ENCODE peak calls at places on chromosome 20, in four cellular contexts. J is colonic mucosa, R is PC-3, M is SK-N-SH. O is an unnamed sample.

GRCh38 chr20:51074062-51074461 is 51.2 kb upstream of the KCNG1 start:
- DNase-seq in J (no peak), R (no peak), M (no peak), O (no peak)

GRCh38 chr20:35004749-35005462 is 49.2 kb downstream of the MYH7B start:
- DNase-seq in M (no peak), R (no peak), J (no peak), O (no peak)

GRCh38 chr20:19784511-19785172 is 26.6 kb downstream of the RIN2 start:
- DNase-seq in M (peak; percentile 69), J (peak; percentile 73), R (peak; percentile 96), O (peak; percentile 80)

GRCh38 chr20:53091789-53092188 is 119.6 kb downstream of the TSHZ2 start:
- DNase-seq in J (no peak), M (no peak), R (no peak), O (no peak)

GRCh38 chr20:43938017-43938655 is 23.5 kb downstream of the TOX2 start:
- DNase-seq in J (no peak), R (no peak), M (no peak), O (no peak)

GRCh38 chr20:42027746-42028268 is 409.6 kb upstream of the CHD6 start:
- DNase-seq in R (no peak), M (peak; percentile 38), J (no peak), O (no peak)

GRCh38 chr20:4061989-4062388 is 46.6 kb upstream of the RNF24 start:
- DNase-seq in M (no peak), J (no peak), R (no peak), O (no peak)

GRCh38 chr20:11186301-11187008 is 512.7 kb upstream of the JAG1 start:
- DNase-seq in J (no peak), M (no peak), R (peak; percentile 13), O (no peak)

GRCh38 chr20:50731055-50731929 is at the start of gene PARD6B:
- DNase-seq in J (peak; percentile 99), M (peak; percentile 100), R (peak; percentile 100), O (peak; percentile 99)

GRCh38 chr20:3396492-3396891 is 11.0 kb downstream of the DNAAF9 start:
- DNase-seq in J (no peak), R (no peak), M (no peak), O (no peak)

GRCh38 chr20:33773412-33774089 is 37.6 kb upstream of the CHMP4B start:
- DNase-seq in J (no peak), M (no peak), R (no peak), O (no peak)

GRCh38 chr20:63977392-63978276 is 1.8 kb downstream of the SAMD10 start:
- DNase-seq in J (no peak), R (peak; percentile 51), M (no peak), O (peak; percentile 72)

GRCh38 chr20:50588034-50588736 is 78.0 kb downstream of the PTPN1 start:
- DNase-seq in R (peak; percentile 86), M (peak; percentile 90), J (peak; percentile 82), O (no peak)

GRCh38 chr20:56735087-56735642 is 106.1 kb downstream of the TFAP2C start:
- DNase-seq in J (no peak), M (no peak), R (no peak), O (no peak)

GRCh38 chr20:51687071-51687470 is 81.1 kb downstream of the ATP9A start:
- DNase-seq in J (no peak), M (no peak), R (peak; percentile 98), O (no peak)

GRCh38 chr20:36467076-36467999 is 74.0 kb upstream of the MYL9 start:
- DNase-seq in M (no peak), R (peak; percentile 56), J (peak; percentile 83), O (no peak)

GRCh38 chr20:41499961-41500725 is 118.0 kb downstream of the CHD6 start:
- DNase-seq in M (no peak), R (no peak), J (no peak), O (no peak)

GRCh38 chr20:51767018-51767866 is 948 bp downstream of the ATP9A start:
- DNase-seq in R (peak; percentile 97), J (peak; percentile 94), M (peak; percentile 90), O (peak; percentile 95)

GRCh38 chr20:6008254-6008653 is 45.6 kb downstream of the LRRN4 start:
- DNase-seq in R (peak; percentile 92), J (peak; percentile 29), M (no peak), O (no peak)

GRCh38 chr20:40945754-40946451 is 82.7 kb upstream of the TOP1 start:
- DNase-seq in R (peak; percentile 68), M (peak; percentile 83), J (peak; percentile 38), O (no peak)

GRCh38 chr20:44866703-44867335 is 18.7 kb upstream of the YWHAB start:
- DNase-seq in J (no peak), M (no peak), R (no peak), O (no peak)

GRCh38 chr20:51037499-51038110 is 14.7 kb upstream of the KCNG1 start:
- DNase-seq in J (no peak), R (no peak), M (no peak), O (no peak)

GRCh38 chr20:44166477-44166876 is 20.5 kb downstream of the JPH2 start:
- DNase-seq in M (no peak), R (peak; percentile 82), J (no peak), O (no peak)

GRCh38 chr20:49276895-49277785 is 717 bp downstream of the ZNFX1 start:
- DNase-seq in M (peak; percentile 63), J (peak; percentile 50), R (peak; percentile 22), O (peak; percentile 86)

GRCh38 chr20:46129955-46130481 is 11.9 kb downstream of the CD40 start:
- DNase-seq in R (no peak), M (no peak), J (no peak), O (peak; percentile 18)

GRCh38 chr20:64105846-64106434 is 1.4 kb downstream of the NPBWR2 start:
- DNase-seq in R (no peak), J (no peak), M (no peak), O (peak; percentile 56)

GRCh38 chr20:57712851-57713504 is 3.2 kb upstream of the PMEPA1 start:
- DNase-seq in R (peak; percentile 50), J (no peak), M (no peak), O (no peak)

GRCh38 chr20:674936-675452 is 608 bp downstream of the SCRT2 start:
- DNase-seq in J (no peak), R (no peak), M (peak; percentile 83), O (no peak)

GRCh38 chr20:676315-676937 is 824 bp upstream of the SCRT2 start:
- DNase-seq in R (no peak), M (peak; percentile 77), J (no peak), O (no peak)

GRCh38 chr20:676967-677366 is 1.4 kb upstream of the SCRT2 start:
- DNase-seq in R (no peak), M (no peak), J (no peak), O (no peak)

GRCh38 chr20:673606-674005 is 2.0 kb downstream of the SCRT2 start:
- DNase-seq in R (no peak), M (peak; percentile 46), J (no peak), O (no peak)

DNA sequence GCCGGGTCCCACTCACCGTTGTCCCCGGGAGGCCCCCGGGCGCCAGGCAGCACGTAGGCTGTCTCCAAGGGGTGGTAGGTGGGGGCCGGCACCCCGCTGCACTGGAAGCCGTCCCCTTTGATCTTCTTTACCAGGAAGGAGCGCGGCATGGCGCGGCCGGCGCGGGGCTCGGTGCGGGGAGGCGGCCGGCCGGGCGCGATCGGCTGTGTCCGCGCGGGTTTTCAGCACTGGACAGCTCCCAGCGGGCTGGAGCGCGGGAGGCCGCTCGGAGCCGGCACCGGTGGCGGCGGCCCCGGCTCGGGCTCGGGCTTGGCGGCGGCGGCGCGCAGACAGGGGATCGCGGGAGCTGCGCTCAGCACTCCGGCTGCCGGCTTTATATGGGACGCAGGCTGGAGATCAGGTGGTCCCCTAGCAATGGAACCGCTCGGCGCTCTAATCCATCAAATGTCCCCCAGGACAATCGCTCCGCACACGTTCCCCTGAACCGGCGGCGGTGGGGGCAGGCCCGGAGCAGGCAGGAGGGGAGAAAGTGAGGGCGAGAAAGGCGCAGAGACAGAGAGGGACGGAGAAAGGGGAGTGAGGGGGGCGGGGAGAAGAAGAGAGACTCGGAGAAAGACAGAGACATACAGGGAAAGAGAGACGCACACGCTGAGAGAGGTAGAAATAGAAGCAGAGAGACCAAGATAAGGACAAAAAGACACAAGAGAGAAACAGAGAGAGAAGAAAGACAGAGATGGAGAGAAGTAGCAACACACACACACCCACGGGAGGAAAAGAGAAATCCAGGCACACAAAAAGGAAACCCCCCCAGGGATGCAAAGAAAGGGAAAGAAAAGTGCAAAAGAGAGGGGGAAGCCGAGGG is at the start of gene SCRT2:
- DNase-seq in R (peak; percentile 83), M (peak; percentile 81), J (peak; percentile 70), O (peak; percentile 88)
- H3K9ac ChIP-seq in R (no peak within 1 kb of the TSS), M (no peak within 1 kb of the TSS), J (no peak within 1 kb of the TSS), O (no peak within 1 kb of the TSS)

GRCh38 chr20:29878281-29878741 is 1379.2 kb upstream of the DEFB115 start:
- DNase-seq in M (peak; percentile 93), R (peak; percentile 19), J (no peak), O (peak; percentile 83)
- H3K4me1 ChIP-seq in M (no peaks in the 10 kb centered on the region), R (no peaks in the 10 kb centered on the region), J (no peaks in the 10 kb centered on the region), O (no peaks in the 10 kb centered on the region)

DNA sequence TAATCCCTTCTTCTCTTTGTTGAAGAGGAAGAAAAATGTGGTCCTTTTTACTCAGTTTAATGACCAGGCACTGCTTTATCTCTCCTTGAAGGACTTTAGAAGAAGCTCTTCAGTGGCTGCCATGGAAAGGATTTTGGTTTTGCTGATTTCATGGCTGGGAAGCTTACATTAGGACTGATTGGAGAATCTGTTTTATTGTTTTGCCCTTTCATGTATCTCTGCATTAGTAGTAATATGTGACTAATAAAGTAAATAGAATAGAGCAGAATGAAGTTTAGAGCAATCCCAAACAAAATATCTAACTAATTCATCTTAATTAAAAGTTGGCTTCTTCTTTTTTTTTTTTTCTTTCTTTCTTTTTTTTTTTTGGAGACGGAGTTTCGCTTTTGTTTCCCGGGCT is 502.9 kb downstream of the HAO1 start:
- DNase-seq in J (no peak), M (no peak), R (peak; percentile 65), O (no peak)
- H3K4me3 ChIP-seq in J (no peak overlapping the region), M (no peak overlapping the region), R (peak overlapping the region; percentile 3), O (no peak overlapping the region)

DNA sequence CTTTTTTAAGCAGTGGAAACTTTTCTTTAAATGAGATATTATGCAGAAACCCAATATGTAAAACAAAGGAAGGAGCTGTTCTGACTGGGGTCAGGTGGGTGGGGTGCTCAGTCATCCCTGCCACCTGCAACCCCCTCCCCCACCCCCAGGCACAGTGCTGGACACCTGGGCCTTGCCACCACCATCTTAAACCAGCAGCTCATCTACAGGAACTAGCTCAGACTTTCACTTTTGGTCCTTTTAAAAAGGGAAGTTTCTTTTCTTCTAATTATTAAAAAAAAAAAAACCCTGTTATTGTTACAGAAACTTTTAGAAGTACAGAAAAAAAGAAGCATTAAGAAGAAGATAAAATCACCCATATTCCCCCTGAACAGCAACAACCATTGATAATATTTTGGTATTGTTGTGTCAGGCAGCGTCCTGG is 37.1 kb downstream of the PPP1R16B start:
- DNase-seq in J (no peak), M (no peak), R (no peak), O (peak; percentile 66)
- H3K9ac ChIP-seq in J (no peak overlapping the region), M (no peak overlapping the region), R (no peak overlapping the region), O (no peak overlapping the region)

GRCh38 chr20:1964061-1964460 is 29.8 kb downstream of the PDYN start:
- DNase-seq in J (no peak), R (no peak), M (no peak), O (no peak)

GRCh38 chr20:1961374-1961773 is 32.5 kb downstream of the PDYN start:
- DNase-seq in J (no peak), M (no peak), R (no peak), O (no peak)

GRCh38 chr20:1968958-1969357 is 24.9 kb downstream of the PDYN start:
- DNase-seq in R (no peak), M (no peak), J (no peak), O (no peak)

GRCh38 chr20:1965520-1966278 is 28.2 kb downstream of the PDYN start:
- DNase-seq in R (peak; percentile 74), J (peak; percentile 74), M (peak; percentile 84), O (peak; percentile 85)

GRCh38 chr20:1964659-1965405 is 29.0 kb downstream of the PDYN start:
- DNase-seq in J (no peak), R (no peak), M (no peak), O (no peak)
- H3K4me1 ChIP-seq in J (no peaks in the 10 kb centered on the region), R (no peaks in the 10 kb centered on the region), M (no peaks in the 10 kb centered on the region), O (no peaks in the 10 kb centered on the region)

O was measured in kidney.